ENCODE peak calls at places on chromosomes 13 and 19, in eight cellular contexts. P is Calu3; A is neural progenitor cell; X is stimulated activated CD4-positive, alpha-beta T cell treated with anti-CD3 and anti-CD28 coated beads, Interleukin-4, amount 100 ng/mL, for 4 hours; S is fibroblast of the conjunctiva; U is Right ventricle myocardium superior; H is epithelial cell of proximal tubule; L is RWPE1. O is an unnamed sample.

GRCh38 chr19:9566729-9567128 is 17.6 kb downstream of the ZNF121 start:
- DNase-seq in S (no peak), H (no peak), U (no peak), X (no peak), A (no peak), L (no peak), P (no peak), O (no peak)

GRCh38 chr13:38888309-38888708 is 102.3 kb downstream of the STOML3 start:
- DNase-seq in A (no peak), H (peak), P (no peak), L (peak), S (no peak), X (no peak), U (no peak), O (no peak)

GRCh38 chr19:7505288-7505681 is 10.6 kb upstream of the ZNF358 start:
- DNase-seq in H (no peak), L (no peak), X (no peak), P (no peak), U (no peak), A (no peak), S (no peak), O (peak)

GRCh38 chr19:40762754-40763153 is 11.8 kb downstream of the SNRPA start:
- DNase-seq in U (no peak), P (no peak), S (no peak), X (no peak), H (no peak), L (no peak), A (no peak), O (no peak)

GRCh38 chr19:41000310-41000737 is 9.2 kb downstream of the CYP2B6 start:
- DNase-seq in U (no peak), S (no peak), H (peak), X (no peak), A (no peak), L (peak), P (peak), O (peak)

GRCh38 chr19:7297742-7298141 is 3.5 kb upstream of the INSR start:
- DNase-seq in U (no peak), S (no peak), P (no peak), H (no peak), L (no peak), X (no peak), A (no peak), O (no peak)

GRCh38 chr13:32984857-32985626 is 31.2 kb upstream of the KL start:
- DNase-seq in X (no peak), U (no peak), L (peak), S (no peak), A (no peak), P (peak), H (no peak), O (peak)

GRCh38 chr13:41520016-41520698 is 62.8 kb downstream of the RGCC start:
- DNase-seq in X (no peak), P (no peak), A (no peak), H (no peak), U (no peak), L (no peak), S (no peak), O (no peak)

GRCh38 chr13:20401958-20402856 is 123.5 kb downstream of the CRYL1 start:
- DNase-seq in P (no peak), X (no peak), A (no peak), L (peak), U (no peak), H (no peak), S (no peak), O (no peak)